ENCODE peak calls at places on chromosomes 16 and 17, in five cellular contexts. Y is HCT116, F is GM10248, A is mesothelial cell of epicardium, K is tibial nerve. B is an unnamed sample.

GRCh38 chr17:4241535-4241934 is 22.2 kb downstream of the ANKFY1 start:
- DNase-seq in Y (no peak), F (no peak), A (no peak), K (no peak), B (no peak)

GRCh38 chr17:7479389-7480192 is at the start of gene ZBTB4:
- DNase-seq in Y (no peak), F (peak; percentile 77), A (peak; percentile 57), K (no peak), B (no peak)

GRCh38 chr16:75433732-75434413 is 570 bp upstream of the CFDP1 start:
- DNase-seq in Y (no peak), F (peak; percentile 82), A (peak; percentile 60), K (peak; percentile 36), B (peak; percentile 40)

GRCh38 chr17:35171834-35172233 is 22.4 kb downstream of the SLC35G3 start:
- DNase-seq in Y (no peak), F (no peak), A (no peak), K (no peak), B (no peak)

GRCh38 chr17:21174186-21174585 is 39.8 kb downstream of the TMEM11 start:
- DNase-seq in Y (no peak), F (no peak), A (no peak), K (no peak), B (no peak)

GRCh38 chr16:57213462-57213861 is 27.3 kb downstream of the RSPRY1 start:
- DNase-seq in Y (no peak), F (no peak), A (no peak), K (no peak), B (no peak)

GRCh38 chr16:12415072-12415471 is 388.6 kb downstream of the CPPED1 start:
- DNase-seq in Y (no peak), F (no peak), A (no peak), K (no peak), B (no peak)

GRCh38 chr17:27180322-27180721 is 113.6 kb upstream of the WSB1 start:
- DNase-seq in Y (no peak), F (no peak), A (no peak), K (no peak), B (no peak)

GRCh38 chr16:720990-721764 is at the start of gene ANTKMT:
- DNase-seq in Y (no peak), F (peak; percentile 91), A (peak; percentile 84), K (peak; percentile 36), B (peak; percentile 40)

GRCh38 chr17:28381141-28381825 is 9.8 kb downstream of the SARM1 start:
- DNase-seq in Y (no peak), F (peak; percentile 52), A (no peak), K (no peak), B (no peak)

GRCh38 chr17:76252040-76252954 is 12.0 kb upstream of the RNF157 start:
- DNase-seq in Y (no peak), F (no peak), A (no peak), K (no peak), B (peak; percentile 29)

GRCh38 chr17:39014044-39014794 is 47.0 kb upstream of the FBXO47 start:
- DNase-seq in Y (no peak), F (no peak), A (no peak), K (no peak), B (no peak)

GRCh38 chr16:21619765-21620462 is 20.5 kb downstream of the METTL9 start:
- DNase-seq in Y (no peak), F (no peak), A (no peak), K (no peak), B (no peak)

GRCh38 chr17:19940722-19941464 is 36.7 kb downstream of the AKAP10 start:
- DNase-seq in Y (no peak), F (no peak), A (no peak), K (no peak), B (no peak)

GRCh38 chr17:27586203-27586701 is 44.7 kb upstream of the LGALS9 start:
- DNase-seq in Y (no peak), F (no peak), A (no peak), K (no peak), B (no peak)

GRCh38 chr17:37273419-37274051 is 102.2 kb upstream of the C17orf78 start:
- DNase-seq in Y (no peak), F (no peak), A (no peak), K (no peak), B (no peak)

GRCh38 chr16:68070249-68070725 is 14.9 kb upstream of the NFATC3 start:
- DNase-seq in Y (no peak), F (peak; percentile 65), A (no peak), K (no peak), B (no peak)

GRCh38 chr17:13931752-13932477 is 137.4 kb upstream of the COX10 start:
- DNase-seq in Y (no peak), F (no peak), A (no peak), K (peak; percentile 79), B (peak; percentile 35)

GRCh38 chr16:27430923-27431484 is 29.0 kb downstream of the IL21R start:
- DNase-seq in Y (no peak), F (no peak), A (peak; percentile 25), K (no peak), B (no peak)

GRCh38 chr16:11252482-11252931 is 3.5 kb downstream of the SOCS1 start:
- DNase-seq in Y (no peak), F (no peak), A (no peak), K (no peak), B (no peak)

GRCh38 chr17:34493903-34494302 is 85.5 kb upstream of the TMEM132E start:
- DNase-seq in Y (no peak), F (no peak), A (no peak), K (no peak), B (no peak)

GRCh38 chr17:10879110-10879509 is 41.2 kb upstream of the PIRT start:
- DNase-seq in Y (no peak), F (no peak), A (peak; percentile 40), K (no peak), B (no peak)

GRCh38 chr17:8430966-8431365 is 4.7 kb upstream of the NDEL1 start:
- DNase-seq in Y (no peak), F (no peak), A (no peak), K (no peak), B (peak; percentile 75)

GRCh38 chr16:67847064-67847861 is at the start of gene CENPT:
- DNase-seq in Y (no peak), F (peak; percentile 80), A (peak; percentile 59), K (peak; percentile 31), B (no peak)

GRCh38 chr16:57392694-57393093 is 11.9 kb upstream of the CCL17 start:
- DNase-seq in Y (no peak), F (no peak), A (no peak), K (no peak), B (no peak)

GRCh38 chr16:17474037-17474436 is 3.3 kb upstream of the XYLT1 start:
- DNase-seq in Y (no peak), F (no peak), A (no peak), K (no peak), B (no peak)

GRCh38 chr17:57834146-57834741 is 15.6 kb downstream of the MRPS23 start:
- DNase-seq in Y (no peak), F (no peak), A (no peak), K (no peak), B (no peak)

GRCh38 chr17:44084131-44084538 is 13.6 kb downstream of the G6PC3 start:
- DNase-seq in Y (no peak), F (peak; percentile 42), A (no peak), K (no peak), B (no peak)

GRCh38 chr17:40872416-40872815 is 5.4 kb upstream of the KRT12 start:
- DNase-seq in Y (no peak), F (no peak), A (no peak), K (no peak), B (no peak)

GRCh38 chr17:72517413-72518237 is 396.8 kb downstream of the SOX9 start:
- DNase-seq in Y (no peak), F (no peak), A (no peak), K (no peak), B (no peak)

GRCh38 chr16:72990003-72990521 is 57.9 kb downstream of the ZFHX3 start:
- DNase-seq in Y (peak; percentile 31), F (no peak), A (no peak), K (peak; percentile 69), B (peak; percentile 32)

GRCh38 chr16:4537376-4538066 is 1.1 kb downstream of the CDIP1 start:
- DNase-seq in Y (no peak), F (no peak), A (peak; percentile 42), K (no peak), B (no peak)

GRCh38 chr17:65389426-65389825 is 172.0 kb downstream of the AXIN2 start:
- DNase-seq in Y (no peak), F (no peak), A (no peak), K (no peak), B (no peak)

GRCh38 chr17:71631483-71631882 is 489.3 kb upstream of the SOX9 start:
- DNase-seq in Y (peak; percentile 18), F (no peak), A (no peak), K (no peak), B (no peak)

GRCh38 chr16:30557950-30558788 is at the start of gene ZNF764:
- DNase-seq in Y (peak; percentile 97), F (peak; percentile 93), A (peak; percentile 86), K (peak; percentile 97), B (peak; percentile 92)
- TF ChIP-seq CTCF in Y (no peak), F (no peak), A (no peak), K (peak; percentile 36), B (no peak)

DNA sequence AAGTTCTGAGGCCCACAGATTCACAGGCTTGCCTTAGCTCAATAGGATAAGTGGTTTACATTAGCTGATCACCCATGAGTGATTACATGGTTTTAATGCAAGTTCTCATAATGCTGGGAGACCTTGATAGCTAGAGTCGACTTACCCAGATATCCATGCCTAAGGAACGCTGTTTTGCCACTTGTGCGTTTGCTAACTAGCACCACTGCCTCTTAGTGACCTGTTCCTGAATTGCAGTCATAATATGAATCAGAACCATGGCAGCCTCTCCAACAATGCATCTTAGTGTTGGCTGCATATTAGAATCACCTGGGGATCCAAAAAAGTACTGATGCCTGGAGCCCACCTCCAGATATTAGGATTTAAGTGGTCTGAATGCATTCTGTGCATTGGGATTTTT is 251.1 kb upstream of the CDH5 start:
- DNase-seq in Y (no peak), F (no peak), A (no peak), K (no peak), B (no peak)
- TF ChIP-seq CTCF in Y (no peak), F (no peak), A (no peak), K (no peak), B (no peak)

DNA sequence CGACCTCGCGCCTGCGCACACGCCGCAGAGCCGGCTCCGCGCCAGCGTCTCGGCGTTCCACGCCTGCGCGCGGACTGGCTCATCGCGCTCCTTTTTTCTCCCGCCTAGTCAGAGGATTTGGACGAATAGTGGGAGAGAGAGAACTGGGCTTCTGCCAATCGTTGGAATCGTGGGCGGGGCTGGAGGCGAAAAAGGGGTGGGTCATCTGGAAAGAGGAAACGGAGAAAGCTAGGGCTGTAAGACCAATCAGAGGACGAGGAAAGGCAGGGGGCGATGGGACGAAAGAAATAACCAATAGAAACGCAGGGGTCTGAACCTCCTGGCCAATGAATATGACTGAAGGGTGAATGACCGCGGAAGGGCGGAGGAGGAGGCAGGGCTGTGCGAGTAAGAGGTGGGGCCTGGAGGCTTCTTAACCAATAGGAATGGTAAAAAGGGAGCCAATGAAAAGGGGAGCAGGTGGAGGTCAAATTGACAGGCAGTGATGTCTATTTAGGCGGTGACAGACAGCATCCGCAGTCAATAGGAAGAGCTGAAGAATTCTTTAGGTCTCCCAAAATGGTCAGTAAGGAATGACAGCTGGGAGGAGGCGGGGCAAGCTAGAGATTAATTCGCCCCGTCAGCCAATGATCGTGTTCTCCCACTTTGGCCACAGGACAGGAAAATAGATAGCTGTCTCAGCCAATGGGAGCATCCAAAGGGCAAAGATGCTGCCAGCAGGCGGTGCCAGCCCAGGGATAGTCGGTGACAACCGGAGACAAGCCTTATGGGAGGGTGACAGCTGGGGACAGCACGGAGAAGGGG is at the start of gene TBC1D10B:
- DNase-seq in Y (peak; percentile 100), F (peak; percentile 95), A (peak; percentile 99), K (peak; percentile 97), B (peak; percentile 93)
- TF ChIP-seq CTCF in Y (no peak), F (no peak), A (no peak), K (peak; percentile 26), B (no peak)

GRCh38 chr16:14003119-14003570 is 68.0 kb upstream of the MRTFB start:
- DNase-seq in Y (no peak), F (no peak), A (peak; percentile 64), K (peak; percentile 21), B (no peak)
- TF ChIP-seq CTCF in Y (no peak), F (no peak), A (no peak), K (no peak), B (no peak)

B was measured in omental fat pad.